ENCODE peak calls at places on chromosome 6, in four cellular contexts. U, G, X and P are unnamed samples.

GRCh38 chr6:162029873-162030576 is 697.5 kb downstream of the PRKN start:
- DNase-seq in U (no peak), G (no peak), X (no peak), P (no peak)

GRCh38 chr6:127634178-127634577 is 57.2 kb downstream of the C6orf58 start:
- DNase-seq in U (no peak), G (no peak), X (no peak), P (no peak)

GRCh38 chr6:134117409-134117808 is 65.0 kb upstream of the SLC2A12 start:
- DNase-seq in U (no peak), G (no peak), X (peak; percentile 59), P (no peak)

GRCh38 chr6:169931223-169931760 is 179.9 kb downstream of the ERMARD start:
- DNase-seq in U (no peak), G (no peak), X (no peak), P (no peak)

GRCh38 chr6:74598473-74599393 is 607.1 kb downstream of the COL12A1 start:
- DNase-seq in U (no peak), G (no peak), X (peak; percentile 50), P (no peak)

GRCh38 chr6:12950879-12951814 is 234.6 kb downstream of the PHACTR1 start:
- DNase-seq in U (no peak), G (no peak), X (no peak), P (no peak)

GRCh38 chr6:169529931-169530761 is 171.7 kb downstream of the WDR27 start:
- DNase-seq in U (no peak), G (no peak), X (peak; percentile 80), P (no peak)

GRCh38 chr6:170229396-170229795 is 61.5 kb downstream of the DLL1 start:
- DNase-seq in U (no peak), G (no peak), X (no peak), P (no peak)

GRCh38 chr6:33075568-33076405 is at the start of gene HLA-DPB1:
- DNase-seq in U (no peak), G (no peak), X (peak; percentile 59), P (no peak)

GRCh38 chr6:36114798-36115408 is 15.4 kb upstream of the MAPK13 start:
- DNase-seq in U (no peak), G (no peak), X (no peak), P (no peak)

GRCh38 chr6:100464910-100465700 is at the start of gene SIM1:
- DNase-seq in U (peak; percentile 96), G (peak; percentile 95), X (peak; percentile 59), P (peak; percentile 75)

GRCh38 chr6:157867981-157868380 is 44.9 kb downstream of the SNX9 start:
- DNase-seq in U (no peak), G (no peak), X (no peak), P (no peak)
- H3K56ac ChIP-seq in U (no peak overlapping the region), G (no peak overlapping the region), X (no peak overlapping the region), P (no peak overlapping the region)

GRCh38 chr6:43724354-43724753 is 36.8 kb upstream of the MRPS18A start:
- DNase-seq in U (no peak), G (no peak), X (no peak), P (no peak)
- H3K56ac ChIP-seq in U (no peak overlapping the region), G (no peak overlapping the region), X (no peak overlapping the region), P (no peak overlapping the region)

GRCh38 chr6:163341224-163341623 is 73.3 kb upstream of the QKI start:
- DNase-seq in U (no peak), G (no peak), X (no peak), P (no peak)
- H3K56ac ChIP-seq in U (no peak overlapping the region), G (no peak overlapping the region), X (no peak overlapping the region), P (no peak overlapping the region)

DNA sequence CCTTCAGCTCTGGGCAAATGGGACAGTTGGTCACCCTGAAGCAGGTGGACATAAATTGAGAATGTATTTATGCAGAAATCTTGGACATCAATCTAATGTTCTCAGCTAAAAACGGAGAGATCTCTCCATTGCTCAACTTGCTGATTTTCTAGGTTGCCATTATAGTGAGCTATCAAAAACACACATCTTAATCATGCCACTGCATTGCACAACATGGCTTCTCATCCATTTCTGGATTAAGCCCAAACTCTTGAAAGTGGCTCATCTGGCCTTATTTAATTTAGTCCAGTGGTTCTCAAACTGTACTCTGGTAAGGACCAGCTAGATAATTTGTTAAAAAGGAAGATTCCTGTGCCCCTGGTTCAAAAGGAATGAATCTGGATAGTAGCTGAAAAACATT is 324.9 kb upstream of the CITED2 start:
- DNase-seq in U (no peak), G (no peak), X (peak; percentile 65), P (no peak)
- H3K56ac ChIP-seq in U (no peak overlapping the region), G (no peak overlapping the region), X (no peak overlapping the region), P (no peak overlapping the region)

DNA sequence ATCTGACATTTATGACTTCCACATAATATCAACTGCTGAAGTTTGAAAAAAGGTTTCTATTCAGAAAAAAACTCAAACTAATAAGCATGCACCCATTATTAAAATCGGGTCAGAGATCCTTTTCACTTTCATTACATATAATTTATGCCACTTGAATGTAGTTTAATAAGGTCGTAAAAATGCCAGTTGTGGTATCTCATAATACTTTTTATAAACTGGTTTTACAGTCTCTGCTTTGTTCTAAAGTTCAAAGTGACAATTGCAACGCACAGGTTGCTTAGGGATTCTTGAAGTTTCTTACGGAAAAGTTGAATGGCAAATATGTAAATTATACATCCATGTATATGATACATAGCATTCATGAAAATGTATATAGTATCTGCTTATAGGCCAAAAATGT is 229.4 kb upstream of the CEP162 start:
- DNase-seq in U (no peak), G (no peak), X (no peak), P (no peak)
- H3K56ac ChIP-seq in U (no peak overlapping the region), G (no peak overlapping the region), X (no peak overlapping the region), P (no peak overlapping the region)